ENCODE peak calls at places on chromosome 15, in five cellular contexts. One of them, this sample, is unnamed.

GRCh38 chr15:99125061-99125990 is 20.4 kb downstream of the SYNM start:
- DNase-seq in neural progenitor cell: no peak
- DNase-seq in tibial artery: peak; percentile 37
- DNase-seq in adrenal gland: no peak
- DNase-seq in HCT116: no peak
- DNase-seq in this sample: no peak

GRCh38 chr15:60421544-60421943 is 23.8 kb upstream of the ANXA2 start:
- DNase-seq in neural progenitor cell: no peak
- DNase-seq in tibial artery: no peak
- DNase-seq in adrenal gland: no peak
- DNase-seq in HCT116: no peak
- DNase-seq in this sample: peak; percentile 77

GRCh38 chr15:38102972-38103371 is 149.7 kb upstream of the SPRED1 start:
- DNase-seq in neural progenitor cell: no peak
- DNase-seq in tibial artery: no peak
- DNase-seq in adrenal gland: no peak
- DNase-seq in HCT116: no peak
- DNase-seq in this sample: no peak

GRCh38 chr15:75030023-75030413 is 6.6 kb downstream of the PPCDC start:
- DNase-seq in neural progenitor cell: no peak
- DNase-seq in tibial artery: peak; percentile 63
- DNase-seq in adrenal gland: peak; percentile 64
- DNase-seq in HCT116: no peak
- DNase-seq in this sample: peak; percentile 76

GRCh38 chr15:90557651-90558084 is 27.9 kb downstream of the CRTC3 start:
- DNase-seq in neural progenitor cell: no peak
- DNase-seq in tibial artery: peak; percentile 97
- DNase-seq in adrenal gland: peak; percentile 98
- DNase-seq in HCT116: no peak
- DNase-seq in this sample: peak; percentile 15

GRCh38 chr15:59528965-59529402 is 82.6 kb upstream of the GCNT3 start:
- DNase-seq in neural progenitor cell: peak; percentile 91
- DNase-seq in tibial artery: peak; percentile 86
- DNase-seq in adrenal gland: peak; percentile 90
- DNase-seq in HCT116: peak; percentile 92
- DNase-seq in this sample: peak; percentile 80

GRCh38 chr15:77035584-77035983 is 35.3 kb downstream of the TSPAN3 start:
- DNase-seq in neural progenitor cell: no peak
- DNase-seq in tibial artery: no peak
- DNase-seq in adrenal gland: no peak
- DNase-seq in HCT116: no peak
- DNase-seq in this sample: no peak

GRCh38 chr15:56128081-56128480 is 115.6 kb downstream of the RFX7 start:
- DNase-seq in neural progenitor cell: no peak
- DNase-seq in tibial artery: no peak
- DNase-seq in adrenal gland: no peak
- DNase-seq in HCT116: no peak
- DNase-seq in this sample: no peak

GRCh38 chr15:70587896-70588567 is 175.3 kb downstream of the UACA start:
- DNase-seq in neural progenitor cell: no peak
- DNase-seq in tibial artery: no peak
- DNase-seq in adrenal gland: no peak
- DNase-seq in HCT116: no peak
- DNase-seq in this sample: no peak

GRCh38 chr15:31252386-31252785 is 74.2 kb upstream of the KLF13 start:
- DNase-seq in neural progenitor cell: no peak
- DNase-seq in tibial artery: no peak
- DNase-seq in adrenal gland: no peak
- DNase-seq in HCT116: no peak
- DNase-seq in this sample: no peak

GRCh38 chr15:88395241-88395640 is 71.9 kb downstream of the MRPL46 start:
- DNase-seq in neural progenitor cell: no peak
- DNase-seq in tibial artery: no peak
- DNase-seq in adrenal gland: no peak
- DNase-seq in HCT116: no peak
- DNase-seq in this sample: no peak

GRCh38 chr15:70653426-70653825 is 109.9 kb downstream of the UACA start:
- DNase-seq in neural progenitor cell: no peak
- DNase-seq in tibial artery: no peak
- DNase-seq in adrenal gland: no peak
- DNase-seq in HCT116: no peak
- DNase-seq in this sample: no peak

GRCh38 chr15:50544368-50544767 is 2.1 kb downstream of the USP50 start:
- DNase-seq in neural progenitor cell: no peak
- DNase-seq in tibial artery: no peak
- DNase-seq in adrenal gland: no peak
- DNase-seq in HCT116: no peak
- DNase-seq in this sample: no peak

GRCh38 chr15:96331942-96332853 is 1.7 kb downstream of the NR2F2 start:
- DNase-seq in neural progenitor cell: peak; percentile 59
- DNase-seq in tibial artery: peak; percentile 21
- DNase-seq in adrenal gland: peak; percentile 73
- DNase-seq in HCT116: no peak
- DNase-seq in this sample: peak; percentile 74

GRCh38 chr15:73383310-73384185 is 14.8 kb upstream of the HCN4 start:
- DNase-seq in neural progenitor cell: no peak
- DNase-seq in tibial artery: no peak
- DNase-seq in adrenal gland: no peak
- DNase-seq in HCT116: no peak
- DNase-seq in this sample: no peak

GRCh38 chr15:64842099-64842940 is 605 bp downstream of the PLEKHO2 start:
- DNase-seq in neural progenitor cell: peak; percentile 42
- DNase-seq in tibial artery: peak; percentile 65
- DNase-seq in adrenal gland: no peak
- DNase-seq in HCT116: no peak
- DNase-seq in this sample: peak; percentile 28

GRCh38 chr15:22229971-22230815 is 149.9 kb downstream of the OR4M2 start:
- DNase-seq in neural progenitor cell: no peak
- DNase-seq in tibial artery: no peak
- DNase-seq in adrenal gland: no peak
- DNase-seq in HCT116: no peak
- DNase-seq in this sample: peak; percentile 41

GRCh38 chr15:22227961-22228762 is 147.8 kb downstream of the OR4M2 start:
- DNase-seq in neural progenitor cell: no peak
- DNase-seq in tibial artery: no peak
- DNase-seq in adrenal gland: no peak
- DNase-seq in HCT116: no peak
- DNase-seq in this sample: no peak

GRCh38 chr15:22224241-22224671 is 143.9 kb downstream of the OR4M2 start:
- DNase-seq in neural progenitor cell: no peak
- DNase-seq in tibial artery: no peak
- DNase-seq in adrenal gland: no peak
- DNase-seq in HCT116: no peak
- DNase-seq in this sample: no peak

GRCh38 chr15:22227411-22227810 is 147.1 kb downstream of the OR4M2 start:
- DNase-seq in neural progenitor cell: no peak
- DNase-seq in tibial artery: no peak
- DNase-seq in adrenal gland: no peak
- DNase-seq in HCT116: no peak
- DNase-seq in this sample: no peak

GRCh38 chr15:22226034-22226790 is 145.9 kb downstream of the OR4M2 start:
- DNase-seq in neural progenitor cell: no peak
- DNase-seq in tibial artery: no peak
- DNase-seq in adrenal gland: no peak
- DNase-seq in HCT116: no peak
- DNase-seq in this sample: no peak
- H3K9me3 ChIP-seq in neural progenitor cell: peaks cover 67% of the 10 kb centered on the region
- H3K9me3 ChIP-seq in tibial artery: no peaks in the 10 kb centered on the region
- H3K9me3 ChIP-seq in adrenal gland: no peaks in the 10 kb centered on the region
- H3K9me3 ChIP-seq in HCT116: peaks cover 59% of the 10 kb centered on the region
- H3K9me3 ChIP-seq in this sample: no peaks in the 10 kb centered on the region

GRCh38 chr15:48096813-48097212 is 24.0 kb upstream of the SLC24A5 start:
- DNase-seq in neural progenitor cell: no peak
- DNase-seq in tibial artery: no peak
- DNase-seq in adrenal gland: no peak
- DNase-seq in HCT116: no peak
- DNase-seq in this sample: peak; percentile 6

GRCh38 chr15:48101376-48101961 is 19.3 kb upstream of the SLC24A5 start:
- DNase-seq in neural progenitor cell: no peak
- DNase-seq in tibial artery: no peak
- DNase-seq in adrenal gland: no peak
- DNase-seq in HCT116: no peak
- DNase-seq in this sample: no peak

GRCh38 chr15:48097264-48097663 is 23.5 kb upstream of the SLC24A5 start:
- DNase-seq in neural progenitor cell: no peak
- DNase-seq in tibial artery: no peak
- DNase-seq in adrenal gland: no peak
- DNase-seq in HCT116: no peak
- DNase-seq in this sample: no peak

GRCh38 chr15:48090666-48091065 is 30.1 kb upstream of the SLC24A5 start:
- DNase-seq in neural progenitor cell: no peak
- DNase-seq in tibial artery: no peak
- DNase-seq in adrenal gland: no peak
- DNase-seq in HCT116: no peak
- DNase-seq in this sample: no peak

GRCh38 chr15:48096355-48096786 is 24.4 kb upstream of the SLC24A5 start:
- DNase-seq in neural progenitor cell: no peak
- DNase-seq in tibial artery: no peak
- DNase-seq in adrenal gland: no peak
- DNase-seq in HCT116: no peak
- DNase-seq in this sample: no peak
- H3K9me3 ChIP-seq in neural progenitor cell: no peaks in the 10 kb centered on the region
- H3K9me3 ChIP-seq in tibial artery: no peaks in the 10 kb centered on the region
- H3K9me3 ChIP-seq in adrenal gland: no peaks in the 10 kb centered on the region
- H3K9me3 ChIP-seq in HCT116: peaks cover 3% of the 10 kb centered on the region
- H3K9me3 ChIP-seq in this sample: no peaks in the 10 kb centered on the region

DNA sequence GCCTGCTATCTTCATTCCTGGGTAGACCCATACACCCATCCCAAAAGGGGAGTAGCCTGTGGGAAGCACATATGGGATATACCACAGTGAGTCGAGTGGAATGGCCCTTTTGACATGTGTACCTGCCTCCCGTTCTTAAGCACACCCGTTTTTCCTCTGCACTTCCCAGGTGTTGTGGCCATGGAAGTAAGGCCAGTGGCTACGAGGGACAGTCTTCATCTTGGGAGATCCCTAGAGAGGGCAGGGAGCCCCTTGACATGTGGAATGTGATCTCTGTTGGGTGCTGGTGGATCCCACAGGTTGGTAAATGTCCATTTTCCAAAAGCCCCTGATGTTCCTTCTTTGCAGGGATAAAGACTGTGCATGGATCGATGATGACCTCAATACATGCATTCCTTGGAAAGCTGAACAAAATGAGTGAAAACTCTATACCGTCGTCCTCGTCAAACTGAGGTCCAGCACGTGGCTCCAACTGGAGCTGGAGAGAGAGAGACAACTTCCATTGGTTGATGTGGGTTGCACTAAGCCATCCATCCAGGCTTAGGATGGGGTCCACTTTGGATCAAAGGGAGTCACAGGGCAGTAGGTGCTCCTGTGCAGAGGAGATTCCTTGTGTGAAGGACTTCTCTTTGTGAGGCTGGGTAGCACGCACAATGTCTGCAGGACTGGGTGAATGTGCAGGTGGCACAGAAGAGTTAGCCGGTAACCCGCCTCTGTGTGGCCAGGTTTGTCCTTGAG is 136.8 kb downstream of the SNRPN start:
- DNase-seq in neural progenitor cell: no peak
- DNase-seq in tibial artery: no peak
- DNase-seq in adrenal gland: no peak
- DNase-seq in HCT116: no peak
- DNase-seq in this sample: no peak
- H3K9me3 ChIP-seq in neural progenitor cell: no peaks in the 10 kb centered on the region
- H3K9me3 ChIP-seq in tibial artery: peaks cover 5% of the 10 kb centered on the region
- H3K9me3 ChIP-seq in adrenal gland: no peaks in the 10 kb centered on the region
- H3K9me3 ChIP-seq in HCT116: peaks cover 66% of the 10 kb centered on the region
- H3K9me3 ChIP-seq in this sample: no peaks in the 10 kb centered on the region

GRCh38 chr15:24986653-24987052 is 31.9 kb downstream of the SNRPN start:
- DNase-seq in neural progenitor cell: no peak
- DNase-seq in tibial artery: no peak
- DNase-seq in adrenal gland: no peak
- DNase-seq in HCT116: no peak
- DNase-seq in this sample: no peak
- H3K9me3 ChIP-seq in neural progenitor cell: no peaks in the 10 kb centered on the region
- H3K9me3 ChIP-seq in tibial artery: no peaks in the 10 kb centered on the region
- H3K9me3 ChIP-seq in adrenal gland: no peaks in the 10 kb centered on the region
- H3K9me3 ChIP-seq in HCT116: peaks cover 38% of the 10 kb centered on the region
- H3K9me3 ChIP-seq in this sample: no peaks in the 10 kb centered on the region

DNA sequence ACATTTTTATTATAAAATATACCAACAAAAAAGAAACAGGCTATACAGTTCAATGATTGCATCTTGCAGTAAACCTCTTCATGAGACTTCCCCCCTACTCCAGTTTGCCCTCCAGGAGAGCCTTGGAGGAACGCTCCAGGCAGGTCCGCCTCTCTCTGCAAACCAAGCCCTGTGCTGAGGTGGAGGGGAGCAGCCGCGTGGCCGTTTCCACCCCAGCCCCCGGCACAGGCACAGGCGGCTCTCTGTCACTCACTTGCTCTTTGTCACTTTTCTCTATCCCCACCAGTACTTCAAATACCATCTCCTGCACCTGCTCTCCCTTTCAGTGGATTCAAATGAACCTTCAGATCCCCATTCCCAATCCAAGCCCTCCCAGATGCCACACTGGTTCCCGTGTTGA is 479.9 kb downstream of the OCA2 start:
- DNase-seq in neural progenitor cell: no peak
- DNase-seq in tibial artery: no peak
- DNase-seq in adrenal gland: no peak
- DNase-seq in HCT116: no peak
- DNase-seq in this sample: no peak
- H3K9me3 ChIP-seq in neural progenitor cell: no peaks in the 10 kb centered on the region
- H3K9me3 ChIP-seq in tibial artery: no peaks in the 10 kb centered on the region
- H3K9me3 ChIP-seq in adrenal gland: no peaks in the 10 kb centered on the region
- H3K9me3 ChIP-seq in HCT116: peaks cover 15% of the 10 kb centered on the region
- H3K9me3 ChIP-seq in this sample: no peaks in the 10 kb centered on the region

GRCh38 chr15:100169615-100170279 is 172.0 kb downstream of the ADAMTS17 start:
- DNase-seq in neural progenitor cell: no peak
- DNase-seq in tibial artery: no peak
- DNase-seq in adrenal gland: no peak
- DNase-seq in HCT116: no peak
- DNase-seq in this sample: no peak
- H3K9me3 ChIP-seq in neural progenitor cell: no peaks in the 10 kb centered on the region
- H3K9me3 ChIP-seq in tibial artery: no peaks in the 10 kb centered on the region
- H3K9me3 ChIP-seq in adrenal gland: no peaks in the 10 kb centered on the region
- H3K9me3 ChIP-seq in HCT116: peaks cover 7% of the 10 kb centered on the region
- H3K9me3 ChIP-seq in this sample: peaks cover 4% of the 10 kb centered on the region

GRCh38 chr15:40389824-40390595 is 7.5 kb downstream of the KNSTRN start:
- DNase-seq in neural progenitor cell: no peak
- DNase-seq in tibial artery: no peak
- DNase-seq in adrenal gland: no peak
- DNase-seq in HCT116: no peak
- DNase-seq in this sample: no peak
- H3K9me3 ChIP-seq in neural progenitor cell: no peaks in the 10 kb centered on the region
- H3K9me3 ChIP-seq in tibial artery: no peaks in the 10 kb centered on the region
- H3K9me3 ChIP-seq in adrenal gland: no peaks in the 10 kb centered on the region
- H3K9me3 ChIP-seq in HCT116: no peaks in the 10 kb centered on the region
- H3K9me3 ChIP-seq in this sample: no peaks in the 10 kb centered on the region